ENCODE peak calls at places on chromosomes 4 and X, in six cellular contexts. J is activated naive CD8-positive, alpha-beta T cell treated with anti-CD3 and anti-CD28 coated beads, Interleukin-2, amount 10 ng/mL, durations not matched to agents 7 days and 5 days; T is NCI-H1105; M is foreskin fibroblast; G is gastrocnemius medialis; O is GM04504. I is an unnamed sample.

GRCh38 chr4:150173420-150173819 is 95.2 kb downstream of the DCLK2 start:
- DNase-seq in J (no peak), T (no peak), M (no peak), G (no peak), O (no peak), I (no peak)

GRCh38 chr4:78336093-78336943 is 215.3 kb upstream of the ANXA3 start:
- DNase-seq in J (no peak), T (no peak), M (no peak), G (no peak), O (no peak), I (no peak)

GRCh38 chr4:53541577-53542206 is 49.6 kb downstream of the LNX1 start:
- DNase-seq in J (no peak), T (peak), M (peak), G (no peak), O (peak), I (no peak)

GRCh38 chrX:68719181-68719903 is 71.9 kb downstream of the STARD8 start:
- DNase-seq in J (no peak), T (no peak), M (no peak), G (no peak), O (no peak), I (no peak)

GRCh38 chrX:153870288-153870690 is 15.7 kb downstream of the L1CAM start:
- DNase-seq in J (no peak), T (no peak), M (no peak), G (no peak), O (no peak), I (no peak)

GRCh38 chr4:147942729-147943128 is 210.8 kb downstream of the ARHGAP10 start:
- DNase-seq in J (no peak), T (no peak), M (no peak), G (no peak), O (no peak), I (no peak)

GRCh38 chrX:43064096-43064495 is 286.1 kb upstream of the PPP1R2C start:
- DNase-seq in J (no peak), T (no peak), M (no peak), G (no peak), O (no peak), I (no peak)

GRCh38 chr4:30717208-30718020 is 2.8 kb upstream of the PCDH7 start:
- DNase-seq in J (peak), T (peak), M (peak), G (no peak), O (no peak), I (no peak)

GRCh38 chr4:78776729-78777555 is 792 bp downstream of the BMP2K start:
- DNase-seq in J (peak), T (no peak), M (peak), G (peak), O (peak), I (peak)

GRCh38 chrX:16207631-16208030 is 40.4 kb downstream of the MAGEB17 start:
- DNase-seq in J (no peak), T (no peak), M (no peak), G (no peak), O (no peak), I (no peak)

GRCh38 chr4:169957785-169958184 is 68.4 kb downstream of the MFAP3L start:
- DNase-seq in J (no peak), T (no peak), M (no peak), G (no peak), O (no peak), I (no peak)

GRCh38 chrX:44898411-44899221 is 25.6 kb downstream of the KDM6A start:
- DNase-seq in J (no peak), T (peak), M (no peak), G (no peak), O (no peak), I (no peak)

GRCh38 chr4:68630371-68630770 is 40.1 kb downstream of the UGT2B15 start:
- DNase-seq in J (no peak), T (no peak), M (no peak), G (no peak), O (no peak), I (no peak)

GRCh38 chr4:104524591-104524990 is 29.9 kb upstream of the CXXC4 start:
- DNase-seq in J (no peak), T (no peak), M (no peak), G (no peak), O (no peak), I (no peak)

GRCh38 chrX:12978205-12979010 is 3.5 kb downstream of the TMSB4X start:
- DNase-seq in J (no peak), T (no peak), M (peak), G (peak), O (peak), I (peak)

GRCh38 chr4:140081582-140082398 is 72.2 kb downstream of the MAML3 start:
- DNase-seq in J (no peak), T (no peak), M (no peak), G (no peak), O (no peak), I (no peak)

GRCh38 chr4:20538922-20539321 is 161.3 kb upstream of the PACRGL start:
- DNase-seq in J (no peak), T (no peak), M (no peak), G (no peak), O (no peak), I (no peak)

GRCh38 chr4:5770051-5770450 is 59.0 kb downstream of the EVC start:
- DNase-seq in J (no peak), T (no peak), M (no peak), G (no peak), O (no peak), I (no peak)

GRCh38 chrX:135707880-135708279 is 5.6 kb upstream of the CT45A1 start:
- DNase-seq in J (peak), T (no peak), M (no peak), G (no peak), O (no peak), I (peak)

GRCh38 chr4:164438321-164438720 is 315.6 kb upstream of the SMIM31 start:
- DNase-seq in J (no peak), T (no peak), M (no peak), G (no peak), O (no peak), I (no peak)

GRCh38 chr4:140083320-140083719 is 70.7 kb downstream of the MAML3 start:
- DNase-seq in J (no peak), T (no peak), M (no peak), G (no peak), O (no peak), I (no peak)